ENCODE peak calls at places on chromosomes 7 and 10, in five cellular contexts. B is adrenal gland, F is A549, T is ovary, L is HepG2. S is an unnamed sample.

GRCh38 chr7:82345886-82346285 is 97.7 kb downstream of the CACNA2D1 start:
- DNase-seq in B (no peak), F (no peak), T (no peak), L (no peak), S (no peak)

GRCh38 chr10:113788604-113789083 is 37.2 kb downstream of the PLEKHS1 start:
- DNase-seq in B (peak; percentile 61), F (peak; percentile 80), T (no peak), L (no peak), S (no peak)

GRCh38 chr10:6299234-6299633 is 96.5 kb downstream of the PFKFB3 start:
- DNase-seq in B (peak; percentile 77), F (peak; percentile 94), T (no peak), L (peak; percentile 60), S (no peak)

GRCh38 chr7:45236666-45237065 is 79.1 kb downstream of the RAMP3 start:
- DNase-seq in B (no peak), F (no peak), T (no peak), L (no peak), S (no peak)

GRCh38 chr7:16970732-16971495 is 89.1 kb upstream of the AGR3 start:
- DNase-seq in B (no peak), F (no peak), T (no peak), L (no peak), S (no peak)

GRCh38 chr10:100565206-100565985 is 29.7 kb downstream of the HIF1AN start:
- DNase-seq in B (no peak), F (no peak), T (no peak), L (no peak), S (no peak)

GRCh38 chr10:11793762-11794479 is 29.2 kb upstream of the PROSER2 start:
- DNase-seq in B (no peak), F (peak; percentile 94), T (no peak), L (peak; percentile 87), S (no peak)

GRCh38 chr10:4765428-4765827 is 60.6 kb upstream of the AKR1E2 start:
- DNase-seq in B (no peak), F (no peak), T (no peak), L (no peak), S (no peak)

GRCh38 chr7:38049679-38050078 is 128.4 kb upstream of the STARD3NL start:
- DNase-seq in B (no peak), F (no peak), T (no peak), L (no peak), S (no peak)

GRCh38 chr7:55127622-55128081 is 108.8 kb downstream of the EGFR start:
- DNase-seq in B (no peak), F (no peak), T (no peak), L (no peak), S (no peak)

DNA sequence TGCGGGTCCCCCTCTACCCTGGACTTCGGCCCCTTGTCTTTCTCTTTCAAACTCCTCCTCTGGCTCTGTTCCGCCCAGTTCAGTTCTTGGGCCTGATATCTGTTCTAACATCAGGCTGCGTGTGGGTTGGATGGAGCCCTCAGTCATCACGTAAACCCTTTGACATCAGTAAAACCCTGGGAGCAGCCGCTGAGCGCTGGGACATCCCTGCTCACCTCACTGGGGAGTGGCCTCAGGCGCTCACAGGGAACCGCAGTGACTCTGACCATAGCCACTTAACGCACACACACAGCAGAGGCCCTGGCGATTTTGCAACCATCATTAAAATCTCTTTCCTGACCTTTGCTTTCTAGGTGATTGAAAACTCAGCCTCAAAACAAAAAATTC is 113.3 kb downstream of the CYTH3 start:
- DNase-seq in B (no peak), F (no peak), T (no peak), L (no peak), S (no peak)
- TF ChIP-seq CTCF in B (no peak), F (no peak), T (no peak), L (no peak), S (no peak)

DNA sequence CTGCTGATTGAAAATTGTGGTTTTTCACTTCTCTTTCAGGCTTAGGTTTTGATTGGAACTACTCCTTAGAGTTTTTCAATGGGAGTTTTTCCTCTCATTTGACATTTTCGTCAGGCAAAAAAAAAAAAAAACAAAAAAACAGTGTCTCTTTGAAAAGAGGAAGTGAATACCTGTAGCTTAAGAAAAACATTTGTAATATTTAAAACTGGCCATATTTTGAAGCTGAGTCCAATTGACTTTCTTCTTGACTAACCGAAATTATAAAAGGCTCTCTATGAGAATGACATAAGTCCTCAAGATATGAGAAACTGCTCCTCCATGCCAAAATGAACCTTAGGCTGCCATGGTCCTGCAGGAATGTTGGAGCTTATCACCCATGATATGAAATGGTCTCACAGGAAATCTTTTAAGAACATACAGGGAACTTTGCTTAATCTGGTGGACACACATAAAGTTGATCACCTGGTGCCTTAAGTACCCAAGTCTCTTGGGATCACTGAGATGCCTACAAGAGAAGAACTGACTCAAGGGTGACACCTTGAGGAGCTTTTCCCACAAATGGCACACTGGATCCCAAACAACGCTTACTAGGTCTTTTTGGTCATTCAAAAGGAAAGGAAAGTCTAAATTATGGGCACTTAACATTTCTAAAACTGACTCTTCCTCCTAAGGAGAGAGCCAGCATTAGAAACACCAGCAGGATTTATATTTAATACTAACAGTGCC is 263.4 kb downstream of the CDC14C start:
- DNase-seq in B (no peak), F (peak; percentile 8), T (no peak), L (no peak), S (no peak)
- TF ChIP-seq CTCF in B (no peak), F (no peak), T (no peak), L (no peak), S (no peak)

DNA sequence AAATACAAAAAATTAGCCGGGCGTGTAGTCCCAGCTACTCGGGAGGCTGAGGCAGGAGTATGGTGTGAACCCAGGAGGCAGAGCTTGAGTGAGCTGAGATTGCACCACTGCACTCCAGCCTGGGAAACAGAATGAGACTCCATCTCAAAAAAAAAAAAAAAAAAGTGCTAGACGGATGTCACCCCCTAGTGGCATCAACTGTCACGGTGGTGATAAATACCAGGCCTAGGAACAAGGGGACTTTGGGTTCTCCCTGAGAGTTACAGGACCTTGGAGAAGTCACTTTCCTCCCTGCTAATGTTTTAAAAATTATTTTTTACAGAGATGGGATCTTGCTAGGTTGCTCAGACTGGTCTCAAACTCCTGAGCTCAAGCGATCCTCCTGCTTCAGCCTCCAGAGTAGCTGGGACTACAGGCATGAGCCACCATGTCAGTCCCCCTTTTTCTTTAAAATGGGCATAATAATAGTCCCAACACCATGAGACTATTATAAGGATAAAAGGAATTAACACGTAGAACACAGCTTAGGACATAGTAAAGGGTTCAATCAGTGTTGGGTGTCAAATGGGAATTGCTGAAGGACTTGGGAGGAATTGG is 2.6 kb upstream of the TMEM130 start:
- DNase-seq in B (no peak), F (peak; percentile 58), T (no peak), L (peak; percentile 57), S (no peak)
- TF ChIP-seq CTCF in B (no peak), F (peak; percentile 43), T (no peak), L (peak; percentile 60), S (peak; percentile 35)

GRCh38 chr7:30743371-30744074 is 8.4 kb upstream of the INMT start:
- DNase-seq in B (no peak), F (no peak), T (peak; percentile 63), L (no peak), S (no peak)
- TF ChIP-seq CTCF in B (no peak), F (no peak), T (no peak), L (peak; percentile 56), S (peak; percentile 40)

GRCh38 chr10:20814116-20814515 is 83.0 kb downstream of the NEBL start:
- DNase-seq in B (no peak), F (no peak), T (no peak), L (no peak), S (no peak)
- TF ChIP-seq CTCF in B (no peak), F (no peak), T (no peak), L (no peak), S (no peak)

DNA sequence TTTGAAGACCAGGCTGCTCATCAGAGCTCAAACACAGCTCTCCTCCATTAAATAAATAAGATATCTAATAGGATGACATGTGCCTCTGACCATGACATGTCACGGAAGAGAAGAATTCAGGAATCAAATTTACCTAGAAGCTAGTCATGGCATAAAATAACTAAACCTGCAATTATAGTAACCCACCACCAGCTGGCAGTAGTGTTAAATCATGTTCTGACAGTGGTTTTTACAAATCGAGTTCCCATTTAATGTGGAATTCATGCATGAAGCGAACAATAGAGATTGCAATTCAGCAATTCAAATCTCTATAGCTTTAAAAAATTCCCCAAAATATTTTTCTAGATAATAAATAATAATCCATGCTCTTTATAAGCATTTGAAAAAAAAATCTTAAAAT is 74.6 kb upstream of the IKZF1 start:
- DNase-seq in B (no peak), F (peak; percentile 30), T (no peak), L (no peak), S (no peak)
- TF ChIP-seq CTCF in B (no peak), F (peak; percentile 34), T (no peak), L (peak; percentile 14), S (peak; percentile 15)